ENCODE peak calls at places on chromosomes 1 and 21, in four cellular contexts. E, V, Z and H are unnamed samples.

GRCh38 chr1:161956097-161956496 is 67.6 kb downstream of the OLFML2B start:
- DNase-seq in E (no peak), V (no peak), Z (no peak), H (no peak)

GRCh38 chr1:31478167-31478566 is 65.2 kb downstream of the SERINC2 start:
- DNase-seq in E (no peak), V (no peak), Z (no peak), H (no peak)

GRCh38 chr1:74053407-74053806 is 144.6 kb downstream of the LRRIQ3 start:
- DNase-seq in E (no peak), V (no peak), Z (no peak), H (no peak)

GRCh38 chr1:245718123-245718522 is 563.3 kb downstream of the KIF26B start:
- DNase-seq in E (no peak), V (no peak), Z (no peak), H (no peak)

GRCh38 chr1:57192256-57192655 is 226.4 kb upstream of the C8B start:
- DNase-seq in E (no peak), V (no peak), Z (no peak), H (no peak)

GRCh38 chr1:77948841-77949424 is 29.9 kb downstream of the FUBP1 start:
- DNase-seq in E (no peak), V (no peak), Z (no peak), H (no peak)

GRCh38 chr21:41684381-41685245 is 82.2 kb downstream of the RIPK4 start:
- DNase-seq in E (no peak), V (no peak), Z (no peak), H (no peak)

GRCh38 chr1:42392923-42393848 is 12.6 kb downstream of the RIMKLA start:
- DNase-seq in E (no peak), V (no peak), Z (no peak), H (no peak)

GRCh38 chr1:184828369-184828717 is 73.7 kb upstream of the EDEM3 start:
- DNase-seq in E (no peak), V (no peak), Z (no peak), H (no peak)

GRCh38 chr1:175254190-175254589 is 61.6 kb upstream of the KIAA0040 start:
- DNase-seq in E (no peak), V (no peak), Z (no peak), H (no peak)

GRCh38 chr1:218499021-218499691 is 154.0 kb downstream of the TGFB2 start:
- DNase-seq in E (no peak), V (no peak), Z (no peak), H (no peak)

GRCh38 chr1:18959591-18959990 is 3.1 kb upstream of the IFFO2 start:
- DNase-seq in E (no peak), V (no peak), Z (no peak), H (no peak)

GRCh38 chr1:94787676-94788075 is 32.5 kb upstream of the SLC44A3 start:
- DNase-seq in E (no peak), V (no peak), Z (no peak), H (no peak)

GRCh38 chr1:226704169-226704921 is 34.7 kb downstream of the ITPKB start:
- DNase-seq in E (no peak), V (no peak), Z (no peak), H (no peak)

GRCh38 chr1:10662090-10662688 is 134.3 kb downstream of the CASZ1 start:
- DNase-seq in E (no peak), V (no peak), Z (no peak), H (no peak)

GRCh38 chr21:42724226-42724920 is 71.0 kb downstream of the PDE9A start:
- DNase-seq in E (no peak), V (no peak), Z (no peak), H (no peak)

GRCh38 chr1:23588749-23589505 is 29.6 kb upstream of the ID3 start:
- DNase-seq in E (no peak), V (no peak), Z (no peak), H (no peak)

GRCh38 chr1:1748686-1749321 is 24.6 kb upstream of the CDK11A start:
- DNase-seq in E (no peak), V (no peak), Z (no peak), H (no peak)

GRCh38 chr1:169694304-169694703 is 17.1 kb downstream of the SELL start:
- DNase-seq in E (no peak), V (peak), Z (no peak), H (no peak)

GRCh38 chr21:42336065-42336464 is 14.7 kb downstream of the TFF2 start:
- DNase-seq in E (no peak), V (no peak), Z (no peak), H (no peak)

GRCh38 chr1:5705751-5706150 is 286.5 kb downstream of the NPHP4 start:
- DNase-seq in E (no peak), V (no peak), Z (peak), H (no peak)
- TF ChIP-seq CTCF in E (no peak), V (no peak), Z (no peak), H (no peak)

GRCh38 chr1:15956150-15956549 is 19.8 kb downstream of the ZBTB17 start:
- DNase-seq in E (no peak), V (no peak), Z (peak), H (no peak)

GRCh38 chr1:15958788-15959187 is 17.1 kb downstream of the ZBTB17 start:
- DNase-seq in E (no peak), V (no peak), Z (peak), H (no peak)

GRCh38 chr1:15958111-15958510 is 17.8 kb downstream of the ZBTB17 start:
- DNase-seq in E (no peak), V (no peak), Z (peak), H (no peak)

GRCh38 chr1:15955552-15955951 is 20.3 kb downstream of the ZBTB17 start:
- DNase-seq in E (no peak), V (no peak), Z (no peak), H (no peak)

DNA sequence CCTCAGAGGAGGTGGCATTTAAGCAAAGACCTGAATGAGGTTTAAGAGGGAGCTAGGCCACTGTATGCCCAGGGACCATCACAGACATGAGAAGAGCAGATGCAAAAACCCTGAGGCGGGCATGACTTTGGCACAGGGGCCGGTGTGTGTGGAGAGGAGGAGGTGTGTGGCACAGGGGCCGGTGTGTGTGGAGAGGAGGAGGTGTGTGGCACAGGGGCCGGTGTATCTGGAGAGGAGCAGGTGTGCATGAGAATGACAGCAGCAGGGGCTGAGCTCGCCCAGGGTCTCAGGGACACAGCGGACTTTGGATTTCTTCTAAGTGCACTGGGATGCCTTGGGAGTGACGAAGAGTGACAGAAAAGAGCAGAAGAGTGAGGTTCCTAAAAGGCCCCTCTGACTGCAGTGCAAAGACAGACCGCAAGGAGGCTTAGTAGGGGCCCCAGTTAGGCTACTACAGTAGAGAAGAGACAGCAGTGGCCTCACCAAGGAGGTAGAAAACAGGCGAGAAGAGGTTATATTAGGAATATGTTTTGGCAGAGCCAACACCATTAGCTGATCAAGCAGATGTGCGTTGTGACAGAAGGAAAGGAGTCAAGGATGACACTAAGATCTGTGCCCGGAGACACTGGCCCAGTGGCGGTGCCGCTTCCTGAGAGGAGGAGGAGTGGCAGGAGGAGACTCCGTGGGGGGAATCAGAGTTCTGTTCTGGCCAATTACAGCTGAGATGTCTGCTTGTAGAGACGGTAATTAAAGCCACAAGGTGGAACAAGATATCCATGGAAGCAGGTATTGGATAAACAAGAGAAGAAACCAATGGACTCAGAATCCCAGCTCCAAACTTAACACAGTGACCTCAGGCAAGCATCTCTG is 18.4 kb downstream of the ZBTB17 start:
- DNase-seq in E (no peak), V (no peak), Z (peak), H (no peak)
- TF ChIP-seq CTCF in E (peak), V (no peak), Z (no peak), H (no peak)

DNA sequence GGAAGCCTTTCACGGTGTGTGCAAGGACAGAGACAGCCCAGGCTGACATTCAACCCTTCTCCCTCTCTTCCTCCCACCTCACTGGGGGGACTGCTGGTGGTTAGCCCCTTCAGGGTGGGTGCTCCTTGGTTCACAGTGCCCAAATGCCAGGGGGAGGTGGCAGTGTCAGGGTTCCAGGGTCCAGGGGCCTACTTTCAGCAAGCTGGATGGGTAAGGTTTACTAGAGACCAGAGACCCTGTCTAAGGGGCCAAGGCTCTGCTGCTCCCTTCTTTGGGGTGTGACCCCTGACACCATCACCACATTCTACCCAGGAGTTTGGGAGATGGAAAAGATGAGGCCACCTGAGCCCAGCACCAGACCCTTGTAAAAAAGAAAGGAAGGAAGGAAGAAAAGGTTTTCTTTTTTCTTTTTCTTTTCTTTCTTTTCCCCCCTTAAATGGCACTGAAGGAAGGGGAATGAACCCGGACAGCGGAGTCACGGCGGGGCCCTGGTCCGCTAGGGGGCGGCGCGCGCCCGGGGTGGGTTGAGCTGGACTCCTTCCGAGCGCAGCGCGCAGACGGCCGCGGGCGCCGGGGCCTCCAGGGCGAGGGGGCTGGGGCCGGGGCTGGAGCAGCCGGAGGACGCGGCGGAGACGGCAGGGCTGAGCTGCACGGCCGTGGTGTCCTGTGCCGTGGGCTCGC is 18.8 kb downstream of the KNCN start:
- DNase-seq in E (peak), V (peak), Z (no peak), H (peak)
- TF ChIP-seq CTCF in E (peak), V (peak), Z (peak), H (peak)

GRCh38 chr21:46636550-46637289 is 1.2 kb downstream of the PRMT2 start:
- DNase-seq in E (no peak), V (no peak), Z (no peak), H (no peak)

GRCh38 chr21:46634427-46634826 is 1.0 kb upstream of the PRMT2 start:
- DNase-seq in E (no peak), V (no peak), Z (no peak), H (no peak)

GRCh38 chr21:46636181-46636512 is 673 bp downstream of the PRMT2 start:
- DNase-seq in E (no peak), V (no peak), Z (no peak), H (no peak)

GRCh38 chr21:46634966-46635323 is 529 bp upstream of the PRMT2 start:
- DNase-seq in E (no peak), V (no peak), Z (peak), H (no peak)

DNA sequence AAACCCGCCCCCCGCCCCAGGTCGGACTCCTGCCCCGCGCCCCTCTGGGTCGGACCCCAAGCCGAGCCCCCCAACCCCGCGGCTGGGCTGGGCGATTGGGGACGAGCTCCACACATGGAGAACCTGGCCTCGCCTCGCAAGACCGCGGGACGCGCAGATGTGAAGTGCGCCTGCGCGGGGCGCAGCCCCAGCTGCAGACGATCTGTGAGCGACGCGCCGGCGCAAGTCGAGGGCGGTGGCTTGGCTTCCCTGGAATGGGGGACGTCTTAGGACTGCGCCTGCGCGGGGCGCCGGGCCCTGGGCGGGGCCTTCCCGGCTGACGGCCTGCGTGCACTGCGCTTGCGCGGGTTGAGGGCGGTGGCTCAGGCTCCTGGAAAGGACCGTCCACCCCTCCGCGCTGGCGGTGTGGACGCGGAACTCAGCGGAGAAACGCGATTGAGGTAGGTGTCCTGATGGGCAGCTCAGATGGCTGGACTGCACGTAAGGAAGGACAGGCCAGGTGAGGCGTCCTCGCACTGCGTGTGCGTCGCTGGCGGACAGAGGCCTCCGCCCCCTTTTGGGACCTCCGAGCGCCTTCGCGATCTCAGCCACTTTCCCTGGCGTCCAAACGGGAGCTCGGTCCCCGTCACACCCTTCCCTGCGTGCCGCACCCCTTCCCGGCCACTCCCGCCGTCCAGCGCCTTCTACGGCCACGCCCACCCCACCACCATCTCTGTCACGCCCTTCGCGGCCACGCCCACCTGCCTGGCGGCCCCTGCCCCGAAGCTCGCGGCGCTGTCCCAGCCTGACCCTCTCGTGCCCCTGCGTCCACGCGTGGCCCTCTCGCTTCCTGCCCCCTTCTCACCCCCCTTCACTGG is at the start of gene PRMT2:
- DNase-seq in E (peak), V (peak), Z (peak), H (peak)
- TF ChIP-seq CTCF in E (no peak), V (no peak), Z (peak), H (no peak)

GRCh38 chr1:181583598-181583997 is 100.3 kb downstream of the CACNA1E start:
- DNase-seq in E (no peak), V (no peak), Z (no peak), H (no peak)
- TF ChIP-seq CTCF in E (peak), V (no peak), Z (no peak), H (peak)